ENCODE peak calls at places on chromosomes 13 and 19, in five cellular contexts. One of them, this sample, is unnamed.

GRCh38 chr13:74289861-74290260 is 155.7 kb upstream of the KLF12 start:
- DNase-seq in NCI-H1417: no peak
- DNase-seq in caudate nucleus: no peak
- DNase-seq in NCI-H774: no peak
- DNase-seq in SK-N-SH: peak; percentile 10
- DNase-seq in this sample: no peak

GRCh38 chr13:25118371-25118770 is 22.4 kb downstream of the PABPC3 start:
- DNase-seq in NCI-H774: no peak
- DNase-seq in caudate nucleus: no peak
- DNase-seq in NCI-H1417: no peak
- DNase-seq in SK-N-SH: no peak
- DNase-seq in this sample: no peak

GRCh38 chr13:110319774-110320509 is 12.9 kb downstream of the COL4A2 start:
- DNase-seq in caudate nucleus: no peak
- DNase-seq in NCI-H774: peak; percentile 43
- DNase-seq in NCI-H1417: no peak
- DNase-seq in SK-N-SH: no peak
- DNase-seq in this sample: no peak

GRCh38 chr19:37413243-37414084 is 42.6 kb downstream of the ZNF527 start:
- DNase-seq in SK-N-SH: no peak
- DNase-seq in NCI-H774: no peak
- DNase-seq in NCI-H1417: no peak
- DNase-seq in caudate nucleus: no peak
- DNase-seq in this sample: no peak

GRCh38 chr19:12166596-12166995 is 3.7 kb downstream of the ZNF136 start:
- DNase-seq in SK-N-SH: no peak
- DNase-seq in NCI-H1417: no peak
- DNase-seq in caudate nucleus: no peak
- DNase-seq in NCI-H774: no peak
- DNase-seq in this sample: no peak

GRCh38 chr13:50197705-50198104 is 182.5 kb downstream of the KCNRG start:
- DNase-seq in caudate nucleus: no peak
- DNase-seq in NCI-H774: no peak
- DNase-seq in SK-N-SH: no peak
- DNase-seq in NCI-H1417: no peak
- DNase-seq in this sample: no peak

GRCh38 chr13:50081106-50081898 is 66.1 kb downstream of the KCNRG start:
- DNase-seq in NCI-H1417: peak; percentile 38
- DNase-seq in SK-N-SH: peak; percentile 68
- DNase-seq in NCI-H774: peak; percentile 8
- DNase-seq in caudate nucleus: no peak
- DNase-seq in this sample: no peak

GRCh38 chr19:30498707-30499106 is 126.5 kb downstream of the ZNF536 start:
- DNase-seq in NCI-H774: no peak
- DNase-seq in caudate nucleus: peak; percentile 6
- DNase-seq in SK-N-SH: no peak
- DNase-seq in NCI-H1417: no peak
- DNase-seq in this sample: no peak

GRCh38 chr13:36261976-36262375 is 35.6 kb downstream of the CCDC169 start:
- DNase-seq in caudate nucleus: no peak
- DNase-seq in NCI-H774: no peak
- DNase-seq in SK-N-SH: no peak
- DNase-seq in NCI-H1417: no peak
- DNase-seq in this sample: no peak

GRCh38 chr19:51339313-51339686 is 2.6 kb downstream of the VSIG10L start:
- DNase-seq in SK-N-SH: no peak
- DNase-seq in caudate nucleus: no peak
- DNase-seq in NCI-H1417: no peak
- DNase-seq in NCI-H774: no peak
- DNase-seq in this sample: no peak

GRCh38 chr13:52845766-52846566 is 2.5 kb downstream of the PCDH8 start:
- DNase-seq in caudate nucleus: no peak
- DNase-seq in NCI-H774: no peak
- DNase-seq in SK-N-SH: peak; percentile 88
- DNase-seq in NCI-H1417: peak; percentile 81
- DNase-seq in this sample: no peak

GRCh38 chr19:13163609-13164364 is 13.6 kb downstream of the IER2 start:
- DNase-seq in caudate nucleus: peak; percentile 28
- DNase-seq in NCI-H1417: no peak
- DNase-seq in SK-N-SH: peak; percentile 94
- DNase-seq in NCI-H774: peak; percentile 60
- DNase-seq in this sample: no peak

GRCh38 chr19:20664917-20665781 is 3.8 kb upstream of the ZNF626 start:
- DNase-seq in caudate nucleus: peak; percentile 11
- DNase-seq in SK-N-SH: no peak
- DNase-seq in NCI-H774: no peak
- DNase-seq in NCI-H1417: no peak
- DNase-seq in this sample: no peak

GRCh38 chr19:3617463-3617862 is 9.1 kb downstream of the CACTIN start:
- DNase-seq in caudate nucleus: no peak
- DNase-seq in NCI-H774: no peak
- DNase-seq in SK-N-SH: no peak
- DNase-seq in NCI-H1417: no peak
- DNase-seq in this sample: no peak

GRCh38 chr19:1387684-1388636 is 4.3 kb downstream of the NDUFS7 start:
- DNase-seq in caudate nucleus: no peak
- DNase-seq in SK-N-SH: no peak
- DNase-seq in NCI-H1417: no peak
- DNase-seq in NCI-H774: no peak
- DNase-seq in this sample: no peak

GRCh38 chr13:36986462-36987240 is 12.5 kb downstream of the ALG5 start:
- DNase-seq in NCI-H774: no peak
- DNase-seq in caudate nucleus: no peak
- DNase-seq in NCI-H1417: peak; percentile 42
- DNase-seq in SK-N-SH: no peak
- DNase-seq in this sample: no peak

GRCh38 chr19:58265100-58265499 is 13.7 kb upstream of the ZNF8 start:
- DNase-seq in NCI-H774: no peak
- DNase-seq in NCI-H1417: no peak
- DNase-seq in caudate nucleus: no peak
- DNase-seq in SK-N-SH: no peak
- DNase-seq in this sample: no peak

GRCh38 chr19:6041991-6042421 is 64.1 kb upstream of the RANBP3 start:
- DNase-seq in caudate nucleus: peak; percentile 55
- DNase-seq in NCI-H774: no peak
- DNase-seq in NCI-H1417: peak; percentile 5
- DNase-seq in SK-N-SH: no peak
- DNase-seq in this sample: no peak

GRCh38 chr19:2575734-2576481 is 100.0 kb downstream of the GADD45B start:
- DNase-seq in caudate nucleus: no peak
- DNase-seq in SK-N-SH: peak; percentile 53
- DNase-seq in NCI-H1417: no peak
- DNase-seq in NCI-H774: no peak
- DNase-seq in this sample: no peak

GRCh38 chr13:37277435-37278144 is 172.1 kb upstream of the CSNK1A1L start:
- DNase-seq in NCI-H1417: no peak
- DNase-seq in SK-N-SH: no peak
- DNase-seq in NCI-H774: no peak
- DNase-seq in caudate nucleus: no peak
- DNase-seq in this sample: no peak

GRCh38 chr13:113010510-113010865 is 41.5 kb downstream of the MCF2L start:
- DNase-seq in caudate nucleus: no peak
- DNase-seq in NCI-H774: no peak
- DNase-seq in SK-N-SH: peak; percentile 47
- DNase-seq in NCI-H1417: no peak
- DNase-seq in this sample: no peak

GRCh38 chr13:102688306-102688973 is 6.4 kb downstream of the METTL21C start:
- DNase-seq in NCI-H774: no peak
- DNase-seq in NCI-H1417: no peak
- DNase-seq in SK-N-SH: no peak
- DNase-seq in caudate nucleus: no peak
- DNase-seq in this sample: no peak

GRCh38 chr19:48475369-48476068 is 6.3 kb downstream of the CYTH2 start:
- DNase-seq in NCI-H774: no peak
- DNase-seq in SK-N-SH: no peak
- DNase-seq in NCI-H1417: no peak
- DNase-seq in caudate nucleus: no peak
- DNase-seq in this sample: no peak

GRCh38 chr19:38736036-38736412 is 8.2 kb downstream of the CAPN12 start:
- DNase-seq in NCI-H1417: no peak
- DNase-seq in SK-N-SH: peak; percentile 77
- DNase-seq in caudate nucleus: no peak
- DNase-seq in NCI-H774: peak; percentile 34
- DNase-seq in this sample: no peak

GRCh38 chr19:51571599-51571998 is 516 bp downstream of the ZNF175 start:
- DNase-seq in caudate nucleus: no peak
- DNase-seq in NCI-H774: no peak
- DNase-seq in NCI-H1417: no peak
- DNase-seq in SK-N-SH: peak; percentile 20
- DNase-seq in this sample: no peak

GRCh38 chr13:106736941-106737340 is 169.0 kb upstream of the ARGLU1 start:
- DNase-seq in NCI-H1417: no peak
- DNase-seq in SK-N-SH: no peak
- DNase-seq in caudate nucleus: no peak
- DNase-seq in NCI-H774: no peak
- DNase-seq in this sample: no peak

GRCh38 chr19:29510701-29511265 is 15.0 kb upstream of the VSTM2B start:
- DNase-seq in caudate nucleus: no peak
- DNase-seq in NCI-H774: no peak
- DNase-seq in SK-N-SH: no peak
- DNase-seq in NCI-H1417: no peak
- DNase-seq in this sample: no peak

GRCh38 chr13:112032186-112032835 is 34.6 kb upstream of the SOX1 start:
- DNase-seq in NCI-H1417: no peak
- DNase-seq in caudate nucleus: no peak
- DNase-seq in NCI-H774: peak; percentile 86
- DNase-seq in SK-N-SH: no peak
- DNase-seq in this sample: no peak

GRCh38 chr19:43780706-43781525 is at the start of gene KCNN4:
- DNase-seq in SK-N-SH: no peak
- DNase-seq in NCI-H774: no peak
- DNase-seq in NCI-H1417: no peak
- DNase-seq in caudate nucleus: no peak
- DNase-seq in this sample: no peak

GRCh38 chr19:38656171-38656981 is 8.9 kb downstream of the ACTN4 start:
- DNase-seq in caudate nucleus: peak; percentile 24
- DNase-seq in NCI-H1417: no peak
- DNase-seq in NCI-H774: no peak
- DNase-seq in SK-N-SH: no peak
- DNase-seq in this sample: no peak

GRCh38 chr19:47663435-47663910 is 49.7 kb upstream of the EHD2 start:
- DNase-seq in NCI-H774: no peak
- DNase-seq in NCI-H1417: no peak
- DNase-seq in caudate nucleus: no peak
- DNase-seq in SK-N-SH: no peak
- DNase-seq in this sample: peak; percentile 78

GRCh38 chr19:4534836-4535658 is at the start of gene PLIN5:
- DNase-seq in caudate nucleus: peak; percentile 48
- DNase-seq in NCI-H1417: peak; percentile 79
- DNase-seq in SK-N-SH: peak; percentile 98
- DNase-seq in NCI-H774: peak; percentile 89
- DNase-seq in this sample: no peak

GRCh38 chr13:24148414-24149305 is 11.9 kb upstream of the SPATA13 start:
- DNase-seq in SK-N-SH: no peak
- DNase-seq in caudate nucleus: no peak
- DNase-seq in NCI-H1417: no peak
- DNase-seq in NCI-H774: peak; percentile 23
- DNase-seq in this sample: peak; percentile 46

GRCh38 chr13:76471486-76471885 is 414.7 kb downstream of the KCTD12 start:
- DNase-seq in caudate nucleus: no peak
- DNase-seq in SK-N-SH: no peak
- DNase-seq in NCI-H774: no peak
- DNase-seq in NCI-H1417: no peak
- DNase-seq in this sample: no peak